ENCODE peak calls at places on chromosomes 7 and 10, in six cellular contexts. V is psoas muscle, G is PC-9, S is keratinocyte, K is mammary epithelial cell, Y is fibroblast of lung. F is an unnamed sample.

GRCh38 chr10:122457934-122458333 is 3.4 kb upstream of the HTRA1 start:
- DNase-seq in V (no peak), G (no peak), S (no peak), K (no peak), Y (no peak), F (no peak)

GRCh38 chr7:4631664-4632171 is 50.4 kb upstream of the FOXK1 start:
- DNase-seq in V (peak; percentile 82), G (peak; percentile 79), S (no peak), K (peak; percentile 87), Y (peak; percentile 97), F (peak; percentile 48)

GRCh38 chr7:100894860-100895700 is 608 bp downstream of the ACHE start:
- DNase-seq in V (peak; percentile 64), G (peak; percentile 54), S (no peak), K (no peak), Y (no peak), F (no peak)

GRCh38 chr10:22427890-22428571 is 82.7 kb downstream of the SPAG6 start:
- DNase-seq in V (no peak), G (peak; percentile 42), S (peak; percentile 77), K (peak; percentile 90), Y (peak; percentile 97), F (peak; percentile 73)

GRCh38 chr10:28149760-28150159 is 150.9 kb upstream of the ODAD2 start:
- DNase-seq in V (peak; percentile 11), G (no peak), S (no peak), K (no peak), Y (no peak), F (no peak)

GRCh38 chr7:22651534-22652243 is 75.3 kb upstream of the IL6 start:
- DNase-seq in V (no peak), G (peak; percentile 23), S (no peak), K (peak; percentile 57), Y (peak; percentile 39), F (no peak)

GRCh38 chr7:131557521-131558385 is 1.3 kb upstream of the PODXL start:
- DNase-seq in V (peak; percentile 42), G (no peak), S (no peak), K (no peak), Y (no peak), F (no peak)

GRCh38 chr7:73977626-73978618 is 50.1 kb upstream of the ELN start:
- DNase-seq in V (no peak), G (no peak), S (no peak), K (no peak), Y (no peak), F (no peak)

GRCh38 chr7:47568569-47568968 is 13.3 kb downstream of the TNS3 start:
- DNase-seq in V (peak; percentile 39), G (no peak), S (no peak), K (no peak), Y (no peak), F (no peak)

GRCh38 chr10:28125701-28126100 is 126.8 kb upstream of the ODAD2 start:
- DNase-seq in V (no peak), G (no peak), S (no peak), K (peak; percentile 43), Y (peak; percentile 62), F (no peak)

GRCh38 chr7:150401424-150401790 is 22.3 kb downstream of the ZNF775 start:
- DNase-seq in V (no peak), G (no peak), S (no peak), K (no peak), Y (no peak), F (no peak)

GRCh38 chr7:34013421-34013820 is 108.1 kb downstream of the BMPER start:
- DNase-seq in V (no peak), G (no peak), S (no peak), K (no peak), Y (peak; percentile 6), F (no peak)

GRCh38 chr7:30032310-30033125 is 4.3 kb downstream of the PLEKHA8 start:
- DNase-seq in V (no peak), G (no peak), S (no peak), K (no peak), Y (peak; percentile 71), F (no peak)

DNA sequence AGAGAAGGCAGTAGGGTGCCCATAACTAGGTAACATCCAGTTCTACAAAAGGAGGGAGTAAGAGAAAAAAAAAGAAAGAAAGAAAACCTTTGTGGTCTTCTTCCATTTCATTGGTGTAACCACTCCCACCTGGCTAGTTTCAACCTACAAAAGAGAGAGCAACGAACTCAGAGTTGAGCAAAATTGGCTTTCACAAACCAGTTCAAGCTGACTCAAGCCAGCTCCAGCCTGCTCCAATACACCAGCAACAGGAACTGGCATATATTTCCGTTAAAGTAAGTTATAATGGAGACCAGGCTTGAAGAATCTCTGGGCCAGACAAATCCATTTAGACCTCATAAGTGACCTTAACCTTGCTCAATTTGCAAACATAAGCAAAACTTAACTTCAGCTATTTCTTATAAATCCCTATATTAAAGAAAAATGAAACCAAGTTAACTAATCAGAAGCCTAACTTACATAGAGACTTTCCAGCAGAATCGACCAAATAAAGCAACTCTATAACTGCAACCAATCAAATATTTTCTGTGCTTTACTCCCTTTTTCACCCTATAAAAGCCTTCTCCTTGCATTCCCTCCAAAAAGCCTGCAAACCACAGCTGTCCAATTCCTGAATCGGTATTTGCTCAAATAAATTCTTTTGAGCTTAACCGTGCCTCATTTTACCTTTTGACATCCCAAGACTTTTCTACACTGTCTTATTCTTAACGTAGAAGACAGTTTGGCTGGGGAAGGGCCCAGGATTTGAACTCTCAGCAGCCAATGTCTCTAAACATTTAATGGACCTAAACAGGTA is 10.1 kb downstream of the ANKRD22 start:
- DNase-seq in V (no peak), G (no peak), S (no peak), K (no peak), Y (no peak), F (no peak)
- H3K27ac ChIP-seq in V (no peak overlapping the region), G (no peak overlapping the region), S (no peak overlapping the region), K (no peak overlapping the region), Y (no peak overlapping the region), F (no peak overlapping the region)

GRCh38 chr10:29199344-29199743 is 89.5 kb upstream of the LYZL1 start:
- DNase-seq in V (no peak), G (no peak), S (no peak), K (no peak), Y (no peak), F (no peak)

GRCh38 chr10:29200280-29200679 is 88.6 kb upstream of the LYZL1 start:
- DNase-seq in V (no peak), G (no peak), S (no peak), K (no peak), Y (peak; percentile 19), F (no peak)

GRCh38 chr10:29204119-29204518 is 84.8 kb upstream of the LYZL1 start:
- DNase-seq in V (no peak), G (no peak), S (no peak), K (no peak), Y (no peak), F (no peak)

GRCh38 chr10:29202541-29202940 is 86.3 kb upstream of the LYZL1 start:
- DNase-seq in V (no peak), G (no peak), S (no peak), K (no peak), Y (no peak), F (no peak)

DNA sequence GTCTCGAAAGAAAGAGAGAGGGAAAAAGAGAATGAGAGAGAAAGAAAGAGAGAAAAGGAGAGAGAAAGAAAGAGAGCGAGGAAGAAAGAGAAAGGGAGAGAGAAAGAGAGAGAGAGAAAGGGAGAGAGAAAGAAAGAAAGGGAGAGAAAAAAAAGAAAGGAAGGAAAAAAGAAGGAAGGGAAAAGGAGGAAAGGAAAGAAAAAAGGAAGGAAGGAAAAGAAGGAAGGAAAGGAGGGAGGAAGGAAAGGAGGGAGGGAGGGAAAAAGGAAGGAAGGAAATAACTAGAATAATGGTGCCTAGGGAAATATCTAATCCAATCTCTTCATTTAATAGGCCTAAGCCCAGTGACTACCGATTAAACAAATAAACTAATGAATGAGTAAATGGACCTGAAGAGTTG is 85.4 kb upstream of the LYZL1 start:
- DNase-seq in V (no peak), G (no peak), S (no peak), K (no peak), Y (no peak), F (no peak)
- H3K27ac ChIP-seq in V (no peak overlapping the region), G (no peak overlapping the region), S (no peak overlapping the region), K (no peak overlapping the region), Y (no peak overlapping the region), F (no peak overlapping the region)

GRCh38 chr10:114869500-114869899 is 47.9 kb downstream of the FHIP2A start:
- DNase-seq in V (no peak), G (no peak), S (no peak), K (peak; percentile 64), Y (peak; percentile 88), F (no peak)

GRCh38 chr10:114868801-114869200 is 47.2 kb downstream of the FHIP2A start:
- DNase-seq in V (no peak), G (no peak), S (no peak), K (peak; percentile 66), Y (peak; percentile 67), F (no peak)

GRCh38 chr10:114874827-114875541 is 53.4 kb downstream of the FHIP2A start:
- DNase-seq in V (no peak), G (no peak), S (no peak), K (no peak), Y (peak; percentile 53), F (no peak)

GRCh38 chr10:114876169-114876568 is 54.6 kb downstream of the FHIP2A start:
- DNase-seq in V (no peak), G (no peak), S (no peak), K (no peak), Y (no peak), F (no peak)

DNA sequence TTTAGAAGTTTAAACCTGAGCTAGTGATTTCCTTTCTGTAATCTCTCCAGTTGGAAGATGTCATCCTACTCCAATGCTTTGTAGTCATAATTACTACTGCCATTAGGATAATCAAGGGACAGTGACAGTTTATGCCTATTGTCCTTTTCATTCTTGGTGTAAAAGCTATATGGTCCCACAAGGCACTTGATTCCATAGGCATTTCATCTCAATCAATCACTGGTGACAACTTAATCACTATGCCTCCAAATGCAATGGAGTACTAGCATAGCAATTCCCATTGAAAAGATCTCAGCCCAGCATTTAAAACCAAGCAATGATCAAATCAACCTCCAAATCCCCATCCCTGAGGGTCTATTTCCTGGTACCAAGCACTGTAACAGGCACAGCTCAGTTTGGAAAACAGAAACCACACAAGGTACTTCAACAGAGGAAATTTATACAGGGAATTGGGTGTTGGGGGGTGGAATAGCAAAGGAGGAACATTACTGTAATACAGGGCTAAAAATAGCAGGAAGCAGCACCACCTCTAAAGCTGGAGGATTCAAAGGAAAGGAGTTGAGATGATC is 51.0 kb downstream of the FHIP2A start:
- DNase-seq in V (no peak), G (no peak), S (no peak), K (no peak), Y (no peak), F (no peak)
- H3K27ac ChIP-seq in V (no peak overlapping the region), G (no peak overlapping the region), S (no peak overlapping the region), K (no peak overlapping the region), Y (no peak overlapping the region), F (no peak overlapping the region)

DNA sequence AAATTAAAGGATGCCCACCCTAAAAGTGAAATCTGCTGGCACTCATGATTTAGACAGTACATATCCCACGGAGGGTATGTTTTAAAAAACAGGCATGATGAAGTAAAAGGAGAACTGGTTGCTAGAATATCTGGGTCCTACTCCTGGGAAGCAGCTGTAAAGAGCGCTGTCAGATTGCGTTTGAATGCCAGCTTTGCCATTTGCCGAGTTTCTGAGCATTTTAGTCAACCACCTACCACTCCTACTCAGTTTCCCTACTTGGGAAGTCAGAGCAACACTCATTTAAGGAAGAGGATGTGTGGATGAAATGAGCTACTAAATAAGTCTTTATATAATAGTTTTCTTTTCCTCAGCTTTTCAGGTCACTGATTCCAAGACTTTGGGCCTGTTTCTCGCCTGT is 1.1 kb upstream of the UMAD1 start:
- DNase-seq in V (no peak), G (no peak), S (no peak), K (no peak), Y (peak; percentile 2), F (no peak)
- H3K27ac ChIP-seq in V (no peak overlapping the region), G (peak overlapping the region; percentile 49), S (peak overlapping the region; percentile 68), K (peak overlapping the region; percentile 94), Y (peak overlapping the region; percentile 87), F (peak overlapping the region; percentile 77)